ENCODE peak calls at places on chromosomes 12 and 14, in ten cellular contexts. One of them, this sample, is unnamed.

GRCh38 chr12:56522486-56523193 is 1.0 kb downstream of the RBMS2 start:
- DNase-seq in PC-3: peak; percentile 27
- DNase-seq in Calu3: no peak
- DNase-seq in cardiac fibroblast: peak; percentile 45
- DNase-seq in lung: no peak
- DNase-seq in astrocyte: peak; percentile 60
- DNase-seq in H1: no peak
- DNase-seq in cardiac muscle cell: peak; percentile 32
- DNase-seq in omental fat pad: no peak
- DNase-seq in astrocyte of the spinal cord: peak; percentile 34
- DNase-seq in this sample: no peak

GRCh38 chr14:49636866-49637265 is 1.8 kb upstream of the DNAAF2 start:
- DNase-seq in astrocyte: no peak
- DNase-seq in Calu3: no peak
- DNase-seq in H1: no peak
- DNase-seq in cardiac fibroblast: no peak
- DNase-seq in astrocyte of the spinal cord: no peak
- DNase-seq in lung: no peak
- DNase-seq in PC-3: no peak
- DNase-seq in cardiac muscle cell: peak; percentile 68
- DNase-seq in omental fat pad: no peak
- DNase-seq in this sample: no peak

GRCh38 chr12:54603173-54603814 is 14.8 kb upstream of the PPP1R1A start:
- DNase-seq in astrocyte of the spinal cord: peak; percentile 70
- DNase-seq in cardiac fibroblast: peak; percentile 87
- DNase-seq in cardiac muscle cell: peak; percentile 84
- DNase-seq in omental fat pad: no peak
- DNase-seq in H1: no peak
- DNase-seq in PC-3: peak; percentile 78
- DNase-seq in astrocyte: peak; percentile 46
- DNase-seq in Calu3: peak; percentile 76
- DNase-seq in lung: peak; percentile 69
- DNase-seq in this sample: no peak

GRCh38 chr14:34252227-34252626 is 209.8 kb downstream of the SPTSSA start:
- DNase-seq in lung: no peak
- DNase-seq in cardiac fibroblast: no peak
- DNase-seq in PC-3: peak; percentile 40
- DNase-seq in astrocyte: peak; percentile 15
- DNase-seq in omental fat pad: no peak
- DNase-seq in astrocyte of the spinal cord: no peak
- DNase-seq in H1: no peak
- DNase-seq in Calu3: no peak
- DNase-seq in cardiac muscle cell: no peak
- DNase-seq in this sample: no peak

GRCh38 chr14:47509957-47510356 is 165.4 kb downstream of the MDGA2 start:
- DNase-seq in cardiac fibroblast: no peak
- DNase-seq in astrocyte: no peak
- DNase-seq in cardiac muscle cell: no peak
- DNase-seq in astrocyte of the spinal cord: no peak
- DNase-seq in lung: no peak
- DNase-seq in omental fat pad: no peak
- DNase-seq in Calu3: no peak
- DNase-seq in PC-3: no peak
- DNase-seq in H1: no peak
- DNase-seq in this sample: no peak

GRCh38 chr12:116406529-116406928 is 129.0 kb upstream of the MED13L start:
- DNase-seq in H1: peak; percentile 47
- DNase-seq in lung: peak; percentile 68
- DNase-seq in Calu3: peak; percentile 14
- DNase-seq in astrocyte: no peak
- DNase-seq in omental fat pad: peak; percentile 71
- DNase-seq in cardiac fibroblast: peak; percentile 96
- DNase-seq in astrocyte of the spinal cord: no peak
- DNase-seq in PC-3: peak; percentile 99
- DNase-seq in cardiac muscle cell: peak; percentile 90
- DNase-seq in this sample: no peak

GRCh38 chr12:105455250-105455649 is 124.8 kb downstream of the C12orf75 start:
- DNase-seq in PC-3: peak; percentile 94
- DNase-seq in astrocyte of the spinal cord: no peak
- DNase-seq in H1: no peak
- DNase-seq in lung: no peak
- DNase-seq in cardiac fibroblast: no peak
- DNase-seq in Calu3: no peak
- DNase-seq in omental fat pad: no peak
- DNase-seq in cardiac muscle cell: no peak
- DNase-seq in astrocyte: no peak
- DNase-seq in this sample: no peak

GRCh38 chr12:132428872-132429121 is 61.2 kb upstream of the FBRSL1 start:
- DNase-seq in astrocyte: no peak
- DNase-seq in PC-3: no peak
- DNase-seq in lung: no peak
- DNase-seq in cardiac fibroblast: no peak
- DNase-seq in cardiac muscle cell: no peak
- DNase-seq in H1: no peak
- DNase-seq in Calu3: no peak
- DNase-seq in omental fat pad: no peak
- DNase-seq in astrocyte of the spinal cord: no peak
- DNase-seq in this sample: no peak

GRCh38 chr12:107581616-107582015 is 104.0 kb upstream of the PWP1 start:
- DNase-seq in Calu3: no peak
- DNase-seq in astrocyte of the spinal cord: no peak
- DNase-seq in omental fat pad: no peak
- DNase-seq in H1: no peak
- DNase-seq in lung: no peak
- DNase-seq in astrocyte: no peak
- DNase-seq in cardiac muscle cell: no peak
- DNase-seq in PC-3: no peak
- DNase-seq in cardiac fibroblast: no peak
- DNase-seq in this sample: no peak

GRCh38 chr12:107580750-107581529 is 104.7 kb upstream of the PWP1 start:
- DNase-seq in astrocyte: no peak
- DNase-seq in cardiac fibroblast: no peak
- DNase-seq in PC-3: no peak
- DNase-seq in astrocyte of the spinal cord: no peak
- DNase-seq in Calu3: no peak
- DNase-seq in cardiac muscle cell: no peak
- DNase-seq in omental fat pad: no peak
- DNase-seq in H1: no peak
- DNase-seq in lung: no peak
- DNase-seq in this sample: peak; percentile 34

GRCh38 chr12:107586256-107586970 is 99.2 kb upstream of the PWP1 start:
- DNase-seq in cardiac fibroblast: no peak
- DNase-seq in PC-3: no peak
- DNase-seq in lung: no peak
- DNase-seq in astrocyte: no peak
- DNase-seq in astrocyte of the spinal cord: no peak
- DNase-seq in H1: no peak
- DNase-seq in Calu3: no peak
- DNase-seq in cardiac muscle cell: no peak
- DNase-seq in omental fat pad: no peak
- DNase-seq in this sample: no peak

GRCh38 chr12:107584523-107584922 is 101.1 kb upstream of the PWP1 start:
- DNase-seq in H1: no peak
- DNase-seq in PC-3: no peak
- DNase-seq in astrocyte: no peak
- DNase-seq in Calu3: no peak
- DNase-seq in cardiac muscle cell: no peak
- DNase-seq in astrocyte of the spinal cord: no peak
- DNase-seq in omental fat pad: no peak
- DNase-seq in lung: no peak
- DNase-seq in cardiac fibroblast: no peak
- DNase-seq in this sample: no peak
- TF ChIP-seq CTCF in H1: no peak
- TF ChIP-seq CTCF in PC-3: no peak
- TF ChIP-seq CTCF in astrocyte: no peak
- TF ChIP-seq CTCF in Calu3: no peak
- TF ChIP-seq CTCF in cardiac muscle cell: no peak
- TF ChIP-seq CTCF in astrocyte of the spinal cord: no peak
- TF ChIP-seq CTCF in omental fat pad: no peak
- TF ChIP-seq CTCF in lung: no peak
- TF ChIP-seq CTCF in cardiac fibroblast: no peak
- TF ChIP-seq CTCF in this sample: no peak

GRCh38 chr12:127113945-127114344 is 1153.0 kb upstream of the TMEM132C start:
- DNase-seq in omental fat pad: no peak
- DNase-seq in cardiac muscle cell: no peak
- DNase-seq in PC-3: no peak
- DNase-seq in H1: no peak
- DNase-seq in cardiac fibroblast: no peak
- DNase-seq in astrocyte: no peak
- DNase-seq in Calu3: no peak
- DNase-seq in lung: no peak
- DNase-seq in astrocyte of the spinal cord: no peak
- DNase-seq in this sample: no peak

GRCh38 chr12:127107744-127108143 is 1159.2 kb upstream of the TMEM132C start:
- DNase-seq in Calu3: no peak
- DNase-seq in H1: no peak
- DNase-seq in omental fat pad: no peak
- DNase-seq in astrocyte of the spinal cord: no peak
- DNase-seq in astrocyte: no peak
- DNase-seq in lung: no peak
- DNase-seq in cardiac fibroblast: no peak
- DNase-seq in cardiac muscle cell: no peak
- DNase-seq in PC-3: peak; percentile 92
- DNase-seq in this sample: no peak

GRCh38 chr12:127106723-127107122 is 1160.2 kb upstream of the TMEM132C start:
- DNase-seq in astrocyte: no peak
- DNase-seq in lung: no peak
- DNase-seq in H1: no peak
- DNase-seq in omental fat pad: no peak
- DNase-seq in cardiac fibroblast: no peak
- DNase-seq in astrocyte of the spinal cord: no peak
- DNase-seq in Calu3: no peak
- DNase-seq in PC-3: no peak
- DNase-seq in cardiac muscle cell: no peak
- DNase-seq in this sample: no peak

DNA sequence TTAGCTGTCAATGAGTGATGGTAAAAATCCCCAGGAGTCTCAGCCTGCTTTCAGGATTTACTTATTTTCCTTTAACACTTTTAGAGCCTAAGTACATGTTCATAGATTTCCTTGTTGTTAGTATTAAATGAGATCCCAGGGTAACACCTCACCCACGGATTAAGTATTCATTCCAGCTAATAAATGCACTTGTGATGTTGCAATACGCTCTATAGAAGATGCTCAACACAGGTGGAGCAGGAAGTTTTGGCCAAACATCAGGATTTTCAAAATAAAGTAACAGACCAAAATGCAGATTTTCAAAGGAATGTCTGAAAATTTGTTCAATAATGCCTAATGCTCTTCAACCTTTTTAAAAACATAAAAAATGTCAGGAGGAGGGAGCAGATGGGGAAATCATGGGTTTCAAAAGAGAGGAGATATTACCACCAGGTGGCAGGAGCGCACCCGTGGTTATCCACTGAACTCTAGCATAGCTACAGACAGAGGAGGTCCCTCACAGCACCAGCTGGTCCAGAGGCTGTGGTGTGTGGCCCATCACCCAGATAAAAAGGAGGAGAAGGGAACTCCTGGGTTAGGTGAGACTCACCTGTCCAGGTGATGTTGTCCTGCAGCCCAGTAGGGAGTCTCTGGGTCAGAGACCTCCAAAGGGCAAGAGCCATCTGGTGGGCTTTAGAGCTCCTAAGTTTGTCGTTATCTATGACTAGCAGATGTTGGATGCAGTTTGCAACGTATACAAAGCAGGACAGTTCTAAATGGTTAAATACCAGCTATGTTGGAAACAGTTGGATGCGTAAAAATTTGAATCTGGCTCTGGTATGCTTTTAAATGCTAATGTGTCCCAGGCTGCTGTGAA is 1158.4 kb upstream of the TMEM132C start:
- DNase-seq in cardiac muscle cell: peak; percentile 38
- DNase-seq in astrocyte: peak; percentile 16
- DNase-seq in omental fat pad: peak; percentile 64
- DNase-seq in lung: peak; percentile 54
- DNase-seq in cardiac fibroblast: peak; percentile 86
- DNase-seq in Calu3: peak; percentile 64
- DNase-seq in PC-3: peak; percentile 87
- DNase-seq in astrocyte of the spinal cord: peak; percentile 63
- DNase-seq in H1: no peak
- DNase-seq in this sample: no peak
- TF ChIP-seq CTCF in cardiac muscle cell: peak; percentile 40
- TF ChIP-seq CTCF in astrocyte: peak; percentile 70
- TF ChIP-seq CTCF in omental fat pad: no peak
- TF ChIP-seq CTCF in lung: peak; percentile 39
- TF ChIP-seq CTCF in cardiac fibroblast: peak; percentile 75
- TF ChIP-seq CTCF in Calu3: peak; percentile 53
- TF ChIP-seq CTCF in PC-3: peak; percentile 94
- TF ChIP-seq CTCF in astrocyte of the spinal cord: peak; percentile 72
- TF ChIP-seq CTCF in H1: peak; percentile 44
- TF ChIP-seq CTCF in this sample: peak; percentile 57

GRCh38 chr14:77760381-77761204 is at the start of gene SNW1:
- DNase-seq in cardiac muscle cell: peak; percentile 95
- DNase-seq in PC-3: peak; percentile 97
- DNase-seq in H1: peak; percentile 83
- DNase-seq in astrocyte: peak; percentile 87
- DNase-seq in Calu3: peak; percentile 88
- DNase-seq in cardiac fibroblast: peak; percentile 66
- DNase-seq in lung: peak; percentile 93
- DNase-seq in omental fat pad: peak; percentile 48
- DNase-seq in astrocyte of the spinal cord: peak; percentile 94
- DNase-seq in this sample: peak; percentile 81

GRCh38 chr14:77763316-77763715 is 2.4 kb upstream of the SNW1 start:
- DNase-seq in cardiac muscle cell: no peak
- DNase-seq in astrocyte of the spinal cord: no peak
- DNase-seq in omental fat pad: no peak
- DNase-seq in H1: no peak
- DNase-seq in Calu3: no peak
- DNase-seq in cardiac fibroblast: no peak
- DNase-seq in astrocyte: no peak
- DNase-seq in lung: no peak
- DNase-seq in PC-3: no peak
- DNase-seq in this sample: no peak

GRCh38 chr14:77763978-77764377 is 3.0 kb upstream of the SNW1 start:
- DNase-seq in Calu3: no peak
- DNase-seq in omental fat pad: no peak
- DNase-seq in PC-3: no peak
- DNase-seq in cardiac fibroblast: no peak
- DNase-seq in astrocyte of the spinal cord: no peak
- DNase-seq in astrocyte: no peak
- DNase-seq in lung: no peak
- DNase-seq in H1: no peak
- DNase-seq in cardiac muscle cell: no peak
- DNase-seq in this sample: no peak

DNA sequence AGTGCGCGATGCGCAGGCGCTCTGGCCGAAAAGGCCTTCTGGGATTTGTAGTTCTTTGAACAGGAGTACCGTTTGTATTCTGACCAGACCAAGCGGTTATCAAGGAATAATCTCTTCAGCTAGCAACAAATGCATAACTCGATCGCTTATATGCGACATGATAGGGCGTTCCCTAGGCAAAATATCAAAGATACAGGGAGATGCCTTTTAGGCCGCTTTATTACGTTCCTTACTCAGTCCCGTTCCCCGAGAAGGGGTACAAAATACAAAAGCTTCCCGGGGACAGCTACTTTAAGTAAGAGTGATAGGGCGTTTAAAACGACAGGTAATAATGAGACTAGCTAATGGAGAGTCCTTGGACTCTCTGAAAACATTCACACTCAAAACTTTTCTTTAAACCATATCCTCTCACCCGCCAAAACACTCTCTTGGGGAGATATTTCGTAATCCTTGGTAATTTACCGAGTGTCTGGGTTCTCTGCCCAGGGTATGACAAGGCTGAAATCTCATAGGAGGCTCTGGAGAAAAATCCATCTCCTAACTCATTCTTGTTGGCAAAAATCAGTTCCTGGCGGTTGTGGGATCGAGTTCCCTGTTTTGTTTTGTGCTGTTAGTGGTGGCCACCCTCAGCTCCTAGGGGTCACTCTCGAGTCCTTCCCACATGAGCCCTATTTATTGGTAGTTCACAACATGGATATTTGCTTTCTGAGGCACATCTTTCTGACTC is 412 bp upstream of the SNW1 start:
- DNase-seq in astrocyte of the spinal cord: no peak
- DNase-seq in Calu3: peak; percentile 37
- DNase-seq in lung: peak; percentile 31
- DNase-seq in cardiac muscle cell: peak; percentile 73
- DNase-seq in H1: no peak
- DNase-seq in astrocyte: peak; percentile 24
- DNase-seq in cardiac fibroblast: peak; percentile 95
- DNase-seq in omental fat pad: no peak
- DNase-seq in PC-3: peak; percentile 39
- DNase-seq in this sample: no peak
- TF ChIP-seq CTCF in astrocyte of the spinal cord: peak; percentile 23
- TF ChIP-seq CTCF in Calu3: no peak
- TF ChIP-seq CTCF in lung: no peak
- TF ChIP-seq CTCF in cardiac muscle cell: peak; percentile 29
- TF ChIP-seq CTCF in H1: peak; percentile 42
- TF ChIP-seq CTCF in astrocyte: peak; percentile 4
- TF ChIP-seq CTCF in cardiac fibroblast: peak; percentile 22
- TF ChIP-seq CTCF in omental fat pad: no peak
- TF ChIP-seq CTCF in PC-3: peak; percentile 61
- TF ChIP-seq CTCF in this sample: peak; percentile 12

GRCh38 chr12:6310771-6311610 is 509 bp downstream of the PLEKHG6 start:
- DNase-seq in cardiac muscle cell: no peak
- DNase-seq in lung: no peak
- DNase-seq in astrocyte of the spinal cord: no peak
- DNase-seq in PC-3: no peak
- DNase-seq in astrocyte: no peak
- DNase-seq in H1: no peak
- DNase-seq in cardiac fibroblast: no peak
- DNase-seq in Calu3: no peak
- DNase-seq in omental fat pad: no peak
- DNase-seq in this sample: no peak
- TF ChIP-seq CTCF in cardiac muscle cell: no peak
- TF ChIP-seq CTCF in lung: no peak
- TF ChIP-seq CTCF in astrocyte of the spinal cord: no peak
- TF ChIP-seq CTCF in PC-3: peak; percentile 18
- TF ChIP-seq CTCF in astrocyte: no peak
- TF ChIP-seq CTCF in H1: no peak
- TF ChIP-seq CTCF in cardiac fibroblast: no peak
- TF ChIP-seq CTCF in Calu3: no peak
- TF ChIP-seq CTCF in omental fat pad: no peak
- TF ChIP-seq CTCF in this sample: no peak

This sample was measured in D721Med.